ENCODE peak calls at places on chromosomes 12 and 14, in six cellular contexts. P, C, J, K, S and U are unnamed samples.

GRCh38 chr14:50469982-50470381 is 62.4 kb downstream of the MAP4K5 start:
- DNase-seq in P (no peak), C (no peak), J (no peak), K (no peak), S (no peak), U (no peak)

GRCh38 chr12:68944296-68945076 is 11.5 kb upstream of the CPM start:
- DNase-seq in P (no peak), C (no peak), J (no peak), K (no peak), S (no peak), U (no peak)

GRCh38 chr14:89366580-89367448 is 50.2 kb downstream of the FOXN3 start:
- DNase-seq in P (no peak), C (peak; percentile 51), J (no peak), K (no peak), S (no peak), U (peak; percentile 74)

GRCh38 chr12:102326987-102327386 is 129.4 kb upstream of the PMCH start:
- DNase-seq in P (no peak), C (no peak), J (no peak), K (no peak), S (no peak), U (no peak)

GRCh38 chr12:28034271-28034670 is 61.7 kb upstream of the PTHLH start:
- DNase-seq in P (no peak), C (no peak), J (no peak), K (no peak), S (no peak), U (no peak)

GRCh38 chr14:64912256-64912655 is 2.0 kb upstream of the CHURC1 start:
- DNase-seq in P (no peak), C (no peak), J (no peak), K (no peak), S (no peak), U (no peak)

GRCh38 chr14:96120941-96121340 is 81.8 kb downstream of the C14orf132 start:
- DNase-seq in P (no peak), C (no peak), J (no peak), K (no peak), S (no peak), U (no peak)

GRCh38 chr14:103628684-103629502 is at the start of gene KLC1:
- DNase-seq in P (peak; percentile 83), C (peak; percentile 87), J (no peak), K (peak; percentile 95), S (peak; percentile 93), U (peak; percentile 96)

GRCh38 chr14:99241314-99242035 is 30.5 kb downstream of the BCL11B start:
- DNase-seq in P (no peak), C (no peak), J (no peak), K (no peak), S (no peak), U (no peak)

GRCh38 chr12:87165733-87166375 is 863.3 kb downstream of the C12orf50 start:
- DNase-seq in P (no peak), C (no peak), J (no peak), K (no peak), S (no peak), U (no peak)

GRCh38 chr12:10220398-10221077 is 7.9 kb downstream of the GABARAPL1 start:
- DNase-seq in P (peak; percentile 64), C (no peak), J (no peak), K (no peak), S (no peak), U (peak; percentile 83)

DNA sequence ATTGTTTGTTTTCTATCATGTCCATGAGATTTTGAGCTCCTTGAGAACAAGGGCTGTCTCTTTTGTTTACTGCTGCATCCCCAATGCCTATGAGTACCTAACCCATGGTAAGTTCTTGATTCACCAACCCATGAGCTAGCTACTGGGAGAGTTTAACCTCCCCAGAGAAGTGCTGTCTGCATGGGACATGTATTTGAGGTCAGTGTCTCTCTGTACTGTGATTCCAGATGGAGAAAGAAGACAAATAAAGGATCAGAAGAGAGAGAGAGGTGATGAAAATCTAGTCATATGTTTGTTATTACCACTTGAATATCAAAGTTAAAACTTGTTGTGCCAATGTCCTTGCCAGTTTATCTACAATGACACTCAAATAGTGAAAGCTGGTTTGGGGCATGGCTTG is 421.8 kb downstream of the BCAT1 start:
- DNase-seq in P (no peak), C (no peak), J (no peak), K (no peak), S (no peak), U (no peak)
- H3K4me1 ChIP-seq in P (no peaks in the 10 kb centered on the region), C (no peaks in the 10 kb centered on the region), J (peaks cover 7% of the 10 kb centered on the region), K (no peaks in the 10 kb centered on the region), S (no peaks in the 10 kb centered on the region), U (no peaks in the 10 kb centered on the region)

GRCh38 chr14:97218713-97219355 is 421.7 kb downstream of the VRK1 start:
- DNase-seq in P (no peak), C (no peak), J (no peak), K (peak; percentile 69), S (no peak), U (no peak)

GRCh38 chr14:97221572-97221971 is 424.4 kb downstream of the VRK1 start:
- DNase-seq in P (no peak), C (no peak), J (no peak), K (no peak), S (no peak), U (no peak)

GRCh38 chr14:97218336-97218712 is 421.1 kb downstream of the VRK1 start:
- DNase-seq in P (no peak), C (no peak), J (no peak), K (no peak), S (no peak), U (no peak)

GRCh38 chr14:97217094-97217885 is 420.1 kb downstream of the VRK1 start:
- DNase-seq in P (no peak), C (no peak), J (no peak), K (no peak), S (no peak), U (no peak)

DNA sequence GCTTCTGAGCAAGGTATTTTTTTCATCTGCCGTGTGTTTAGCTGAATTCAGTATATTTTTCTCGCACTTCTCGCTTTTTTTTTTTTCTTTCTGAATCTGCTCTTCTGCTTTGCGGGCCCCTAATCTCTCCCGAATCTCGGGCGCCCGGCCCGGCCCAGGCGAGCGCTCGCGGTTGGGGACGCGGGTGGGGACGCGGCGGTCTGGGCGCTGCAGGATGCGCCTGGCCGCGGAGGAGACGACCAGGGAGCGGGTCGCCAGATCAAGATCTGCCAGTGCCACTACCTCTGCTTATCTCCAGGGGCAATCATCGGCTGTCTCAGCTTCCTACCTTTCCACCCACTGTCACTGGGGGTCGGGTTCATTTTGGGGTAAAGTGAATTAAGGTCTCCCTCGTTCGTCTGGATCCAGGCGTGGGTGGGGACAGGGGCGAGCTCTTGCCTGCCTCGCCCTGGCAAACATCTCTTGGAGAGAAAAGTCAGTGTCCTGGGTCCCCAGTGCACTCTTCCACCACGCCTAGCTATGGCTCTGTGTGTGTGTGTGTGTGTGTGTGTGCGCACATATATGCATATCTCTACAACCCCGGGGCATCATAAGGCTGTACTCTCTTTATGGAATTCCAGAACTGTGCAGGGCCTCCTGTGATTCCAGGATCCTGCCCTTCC is 422.3 kb downstream of the VRK1 start:
- DNase-seq in P (no peak), C (no peak), J (no peak), K (no peak), S (no peak), U (no peak)
- H3K4me3 ChIP-seq in P (no peak overlapping the region), C (peak overlapping the region; percentile 13), J (no peak overlapping the region), K (peak overlapping the region; percentile 29), S (peak overlapping the region; percentile 33), U (no peak overlapping the region)

GRCh38 chr14:77305696-77306095 is 15.0 kb downstream of the POMT2 start:
- DNase-seq in P (no peak), C (no peak), J (no peak), K (no peak), S (no peak), U (no peak)

GRCh38 chr14:77302926-77303325 is 17.8 kb downstream of the POMT2 start:
- DNase-seq in P (no peak), C (no peak), J (no peak), K (no peak), S (no peak), U (no peak)

GRCh38 chr14:77301103-77301502 is 19.6 kb downstream of the POMT2 start:
- DNase-seq in P (peak; percentile 57), C (peak; percentile 72), J (no peak), K (peak; percentile 74), S (no peak), U (peak; percentile 84)

GRCh38 chr14:77306406-77307098 is 14.1 kb downstream of the POMT2 start:
- DNase-seq in P (no peak), C (no peak), J (no peak), K (no peak), S (no peak), U (no peak)

DNA sequence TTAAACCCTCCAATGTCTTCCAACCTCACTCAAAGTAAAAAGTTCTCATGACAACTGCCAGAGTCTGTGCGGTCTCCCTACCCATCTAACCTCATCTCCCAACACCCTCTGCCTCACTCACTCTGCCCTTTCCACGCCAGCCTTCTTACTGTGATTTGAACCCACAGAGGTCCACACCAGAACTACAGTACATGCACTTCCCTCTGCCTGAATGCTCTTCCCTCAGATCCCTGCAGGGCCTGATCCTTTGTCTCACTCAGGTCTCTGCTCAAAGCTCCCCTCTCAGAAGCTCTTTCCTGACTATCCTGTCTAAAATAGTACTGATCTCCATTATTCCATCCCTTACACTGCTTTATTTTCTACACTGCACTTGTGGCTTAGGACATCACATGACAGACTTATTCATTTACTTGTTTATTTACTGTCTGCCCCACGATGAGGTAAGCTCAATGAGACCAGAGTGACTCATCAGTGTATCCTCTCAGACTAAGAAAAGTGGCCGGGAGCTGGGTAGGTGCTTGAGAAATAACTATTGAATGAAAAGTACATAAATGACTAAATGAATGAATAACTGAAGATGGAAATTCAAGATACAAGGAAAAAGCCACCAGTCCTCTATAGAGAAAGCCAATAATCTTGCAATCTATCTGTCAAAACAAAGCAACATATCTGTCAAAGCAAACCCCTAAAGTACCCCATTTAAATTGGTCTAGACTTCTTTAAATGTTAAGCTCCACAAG is 17.1 kb downstream of the POMT2 start:
- DNase-seq in P (peak; percentile 43), C (no peak), J (no peak), K (no peak), S (no peak), U (no peak)
- H3K4me1 ChIP-seq in P (peaks cover 11% of the 10 kb centered on the region), C (peaks cover 29% of the 10 kb centered on the region), J (peaks cover 52% of the 10 kb centered on the region), K (no peaks in the 10 kb centered on the region), S (no peaks in the 10 kb centered on the region), U (no peaks in the 10 kb centered on the region)

GRCh38 chr14:52922059-52922458 is 28.8 kb downstream of the FERMT2 start:
- DNase-seq in P (no peak), C (no peak), J (no peak), K (no peak), S (no peak), U (no peak)

GRCh38 chr14:52923902-52924575 is 26.8 kb downstream of the FERMT2 start:
- DNase-seq in P (no peak), C (no peak), J (no peak), K (no peak), S (no peak), U (no peak)

GRCh38 chr14:52922656-52923055 is 28.2 kb downstream of the FERMT2 start:
- DNase-seq in P (no peak), C (no peak), J (no peak), K (no peak), S (no peak), U (no peak)

GRCh38 chr14:52929192-52929807 is 21.6 kb downstream of the FERMT2 start:
- DNase-seq in P (no peak), C (no peak), J (no peak), K (no peak), S (no peak), U (no peak)

DNA sequence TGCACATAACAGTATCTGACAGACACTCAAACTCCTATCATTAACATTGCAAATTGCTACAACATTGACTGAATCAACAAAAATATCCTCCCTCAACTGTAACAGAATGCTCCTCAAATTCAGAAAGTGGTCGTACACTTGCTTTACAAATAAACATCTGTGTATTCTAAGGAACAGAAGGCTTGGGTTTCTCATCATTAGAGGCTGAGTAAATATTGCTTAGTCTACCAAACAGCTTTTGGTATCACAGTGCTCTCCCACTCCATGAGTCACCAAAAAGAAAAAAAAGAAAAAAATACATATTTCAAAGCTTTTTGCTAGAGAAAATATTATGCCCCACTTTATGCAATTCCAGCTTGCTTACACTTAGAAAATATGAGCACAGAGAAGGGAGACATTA is 23.9 kb downstream of the FERMT2 start:
- DNase-seq in P (no peak), C (no peak), J (no peak), K (no peak), S (no peak), U (no peak)
- H3K4me3 ChIP-seq in P (no peak overlapping the region), C (no peak overlapping the region), J (no peak overlapping the region), K (no peak overlapping the region), S (no peak overlapping the region), U (no peak overlapping the region)